ENCODE peak calls at places on chromosomes 4 and X, in eight cellular contexts. T is EH; K is kidney epithelial cell; H is activated T-cell treated with anti-CD3 and anti-CD28 coated beads, Interleukin-2, amount 50 U/mL, for 72 hours; Y is brain microvascular endothelial cell; W is ureter; N is activated CD4-positive, alpha-beta memory T cell treated with anti-CD3 and anti-CD28 coated beads, Interleukin-2, amount 10 ng/mL, durations not matched to agents 7 days and 5 days; B is endodermal cell. D is an unnamed sample.

GRCh38 chr4:74304136-74304628 is 4.1 kb upstream of the EPGN start:
- DNase-seq in W (no peak), T (no peak), B (no peak), N (no peak), H (no peak), K (no peak), Y (peak), D (no peak)

GRCh38 chr4:104262678-104263077 is 232.0 kb downstream of the CXXC4 start:
- DNase-seq in Y (no peak), N (no peak), B (no peak), H (no peak), T (no peak), K (no peak), W (no peak), D (no peak)

GRCh38 chr4:144733566-144733965 is 87.6 kb downstream of the HHIP start:
- DNase-seq in B (no peak), W (no peak), Y (no peak), N (no peak), K (no peak), H (no peak), T (no peak), D (no peak)

GRCh38 chrX:41559662-41560061 is 112.5 kb downstream of the NYX start:
- DNase-seq in H (peak), W (no peak), B (no peak), K (peak), Y (peak), T (peak), N (peak), D (peak)

GRCh38 chr4:71639380-71639779 is 144.5 kb downstream of the GC start:
- DNase-seq in W (no peak), B (peak), H (no peak), N (no peak), Y (no peak), K (no peak), T (no peak), D (no peak)

GRCh38 chrX:153477039-153477438 is 6.7 kb upstream of the HAUS7 start:
- DNase-seq in N (no peak), H (no peak), K (no peak), T (peak), Y (no peak), B (no peak), W (no peak), D (no peak)

GRCh38 chrX:47623540-47624027 is 3.9 kb upstream of the SYN1 start:
- DNase-seq in N (peak), Y (peak), K (peak), H (peak), T (peak), W (peak), B (peak), D (peak)

GRCh38 chr4:118964891-118965411 is 76.3 kb downstream of the SYNPO2 start:
- DNase-seq in N (no peak), Y (peak), T (peak), H (no peak), W (peak), B (no peak), K (no peak), D (peak)

GRCh38 chr4:152398060-152398459 is 137.8 kb downstream of the FBXW7 start:
- DNase-seq in N (no peak), K (no peak), B (no peak), H (no peak), Y (no peak), W (no peak), T (peak), D (peak)

GRCh38 chr4:134243742-134244713 is 42.4 kb upstream of the PABPC4L start:
- DNase-seq in H (no peak), K (no peak), T (no peak), N (no peak), B (peak), W (no peak), Y (no peak), D (no peak)

GRCh38 chrX:10932842-10933440 is 178.2 kb upstream of the HCCS start:
- DNase-seq in W (no peak), Y (peak), B (no peak), H (no peak), K (no peak), N (no peak), T (peak), D (peak)

D was measured in mesenchymal stem cell.